ENCODE peak calls at places on chromosome 9, in ten cellular contexts. Y is kidney epithelial cell; F is uterus; W is CD4-positive, alpha-beta T cell; N is AG09319; M is Calu3; S is fibroblast of lung; U is WTC11; Z is cardiac fibroblast; H is retinal pigment epithelial cell. V is an unnamed sample.

GRCh38 chr9:35660966-35661413 is 2.9 kb downstream of the CCDC107 start:
- DNase-seq in Y (no peak), F (peak), W (no peak), N (no peak), M (no peak), S (peak), U (no peak), Z (peak), H (no peak), V (no peak)

GRCh38 chr9:90821697-90822096 is 20.1 kb downstream of the SYK start:
- DNase-seq in Y (peak), F (no peak), W (no peak), N (no peak), M (no peak), S (no peak), U (no peak), Z (no peak), H (no peak), V (no peak)

GRCh38 chr9:134922932-134923240 is 5.2 kb upstream of the FCN1 start:
- DNase-seq in Y (no peak), F (no peak), W (no peak), N (no peak), M (no peak), S (no peak), U (no peak), Z (no peak), H (no peak), V (no peak)

GRCh38 chr9:27726244-27727141 is 153.2 kb upstream of the C9orf72 start:
- DNase-seq in Y (peak), F (peak), W (no peak), N (peak), M (peak), S (peak), U (peak), Z (peak), H (no peak), V (peak)

GRCh38 chr9:125889122-125889523 is 141.9 kb downstream of the PBX3 start:
- DNase-seq in Y (no peak), F (no peak), W (no peak), N (no peak), M (no peak), S (peak), U (peak), Z (peak), H (no peak), V (no peak)

GRCh38 chr9:94065535-94065961 is 18.7 kb upstream of the PTPDC1 start:
- DNase-seq in Y (no peak), F (peak), W (peak), N (peak), M (peak), S (peak), U (peak), Z (peak), H (peak), V (peak)

GRCh38 chr9:38682713-38683112 is 37.2 kb downstream of the FAM240B start:
- DNase-seq in Y (peak), F (no peak), W (no peak), N (no peak), M (peak), S (peak), U (no peak), Z (peak), H (peak), V (no peak)

GRCh38 chr9:104854613-104855012 is 73.3 kb downstream of the ABCA1 start:
- DNase-seq in Y (no peak), F (no peak), W (no peak), N (no peak), M (no peak), S (no peak), U (no peak), Z (no peak), H (no peak), V (no peak)

GRCh38 chr9:28824410-28824963 is 1251.2 kb upstream of the C9orf72 start:
- DNase-seq in Y (no peak), F (no peak), W (no peak), N (no peak), M (no peak), S (no peak), U (no peak), Z (no peak), H (peak), V (no peak)

GRCh38 chr9:129026442-129027223 is 1.5 kb downstream of the SH3GLB2 start:
- DNase-seq in Y (no peak), F (peak), W (no peak), N (no peak), M (peak), S (peak), U (peak), Z (no peak), H (peak), V (peak)

GRCh38 chr9:6105738-6106137 is 90.3 kb upstream of the RANBP6 start:
- DNase-seq in Y (no peak), F (no peak), W (no peak), N (no peak), M (no peak), S (no peak), U (no peak), Z (no peak), H (no peak), V (no peak)

GRCh38 chr9:21852751-21853150 is 50.3 kb downstream of the MTAP start:
- DNase-seq in Y (no peak), F (no peak), W (no peak), N (no peak), M (no peak), S (no peak), U (no peak), Z (no peak), H (no peak), V (no peak)

GRCh38 chr9:98333703-98334582 is 78.5 kb upstream of the TBC1D2 start:
- DNase-seq in Y (no peak), F (no peak), W (no peak), N (peak), M (peak), S (peak), U (no peak), Z (peak), H (no peak), V (peak)

GRCh38 chr9:545480-545879 is 296.0 kb upstream of the DMRT1 start:
- DNase-seq in Y (no peak), F (peak), W (no peak), N (no peak), M (no peak), S (no peak), U (no peak), Z (peak), H (no peak), V (no peak)

GRCh38 chr9:31103836-31104235 is 1280.6 kb upstream of the ACO1 start:
- DNase-seq in Y (peak), F (no peak), W (no peak), N (no peak), M (peak), S (peak), U (no peak), Z (peak), H (no peak), V (no peak)

GRCh38 chr9:127224883-127225739 is 39.5 kb upstream of the GARNL3 start:
- DNase-seq in Y (no peak), F (peak), W (peak), N (peak), M (peak), S (peak), U (peak), Z (peak), H (peak), V (no peak)

GRCh38 chr9:15965246-15965745 is 412.5 kb downstream of the CCDC171 start:
- DNase-seq in Y (no peak), F (no peak), W (no peak), N (no peak), M (no peak), S (no peak), U (no peak), Z (no peak), H (no peak), V (no peak)

GRCh38 chr9:108412755-108413154 is 443.0 kb downstream of the ACTL7B start:
- DNase-seq in Y (no peak), F (no peak), W (no peak), N (no peak), M (peak), S (no peak), U (peak), Z (no peak), H (no peak), V (no peak)

GRCh38 chr9:98873535-98874432 is 66.3 kb downstream of the GALNT12 start:
- DNase-seq in Y (no peak), F (no peak), W (no peak), N (no peak), M (no peak), S (peak), U (no peak), Z (peak), H (peak), V (no peak)

GRCh38 chr9:118570076-118570475 is 799.2 kb downstream of the BRINP1 start:
- DNase-seq in Y (no peak), F (no peak), W (no peak), N (no peak), M (no peak), S (no peak), U (no peak), Z (peak), H (no peak), V (no peak)

GRCh38 chr9:20981486-20981885 is 50.0 kb downstream of the HACD4 start:
- DNase-seq in Y (peak), F (no peak), W (no peak), N (peak), M (no peak), S (peak), U (no peak), Z (peak), H (peak), V (no peak)

GRCh38 chr9:125516381-125516960 is 190.5 kb downstream of the MAPKAP1 start:
- DNase-seq in Y (no peak), F (no peak), W (no peak), N (no peak), M (no peak), S (no peak), U (no peak), Z (no peak), H (no peak), V (no peak)

GRCh38 chr9:34862043-34862442 is 96.0 kb upstream of the PHF24 start:
- DNase-seq in Y (no peak), F (no peak), W (no peak), N (no peak), M (no peak), S (no peak), U (no peak), Z (no peak), H (no peak), V (no peak)

GRCh38 chr9:70954126-70954525 is 167.3 kb downstream of the TRPM3 start:
- DNase-seq in Y (peak), F (no peak), W (no peak), N (peak), M (peak), S (peak), U (no peak), Z (peak), H (peak), V (no peak)

GRCh38 chr9:87629094-87629493 is 96.8 kb upstream of the CTSL start:
- DNase-seq in Y (no peak), F (no peak), W (no peak), N (no peak), M (no peak), S (no peak), U (no peak), Z (no peak), H (no peak), V (no peak)

GRCh38 chr9:136336156-136336860 is 9.0 kb downstream of the GPSM1 start:
- DNase-seq in Y (no peak), F (no peak), W (no peak), N (no peak), M (no peak), S (peak), U (no peak), Z (peak), H (no peak), V (no peak)

GRCh38 chr9:74497750-74498615 is 848 bp downstream of the RORB start:
- DNase-seq in Y (no peak), F (no peak), W (no peak), N (no peak), M (peak), S (peak), U (peak), Z (peak), H (no peak), V (no peak)

GRCh38 chr9:81789751-81790150 is 100.4 kb upstream of the TLE1 start:
- DNase-seq in Y (no peak), F (no peak), W (no peak), N (no peak), M (no peak), S (no peak), U (no peak), Z (peak), H (no peak), V (no peak)

GRCh38 chr9:93675336-93676150 is 99.2 kb downstream of the PHF2 start:
- DNase-seq in Y (no peak), F (peak), W (no peak), N (no peak), M (no peak), S (no peak), U (peak), Z (no peak), H (no peak), V (no peak)

GRCh38 chr9:121300283-121301119 is 32.5 kb downstream of the GSN start:
- DNase-seq in Y (no peak), F (no peak), W (no peak), N (no peak), M (no peak), S (no peak), U (no peak), Z (no peak), H (no peak), V (no peak)

GRCh38 chr9:110008663-110009062 is 199.3 kb downstream of the C9orf152 start:
- DNase-seq in Y (no peak), F (no peak), W (no peak), N (no peak), M (no peak), S (no peak), U (no peak), Z (no peak), H (no peak), V (no peak)

GRCh38 chr9:110007477-110008270 is 200.3 kb downstream of the C9orf152 start:
- DNase-seq in Y (no peak), F (no peak), W (no peak), N (no peak), M (no peak), S (no peak), U (no peak), Z (no peak), H (no peak), V (no peak)

GRCh38 chr9:110006657-110007056 is 201.3 kb downstream of the C9orf152 start:
- DNase-seq in Y (no peak), F (no peak), W (no peak), N (no peak), M (no peak), S (no peak), U (no peak), Z (no peak), H (no peak), V (no peak)
- TF ChIP-seq CTCF in Y (no peak), F (no peak), W (no peak), N (no peak), M (no peak), S (no peak), U (no peak), Z (no peak), H (no peak), V (no peak)

GRCh38 chr9:132147331-132147730 is 14.5 kb upstream of the NTNG2 start:
- DNase-seq in Y (no peak), F (no peak), W (no peak), N (no peak), M (no peak), S (no peak), U (no peak), Z (no peak), H (no peak), V (no peak)
- TF ChIP-seq CTCF in Y (no peak), F (no peak), W (no peak), N (no peak), M (no peak), S (no peak), U (no peak), Z (no peak), H (no peak), V (no peak)

GRCh38 chr9:76298497-76299144 is 95.6 kb downstream of the RFK start:
- DNase-seq in Y (no peak), F (no peak), W (no peak), N (no peak), M (no peak), S (no peak), U (no peak), Z (no peak), H (no peak), V (no peak)
- TF ChIP-seq CTCF in Y (no peak), F (no peak), W (no peak), N (no peak), M (no peak), S (no peak), U (no peak), Z (no peak), H (no peak), V (peak)

DNA sequence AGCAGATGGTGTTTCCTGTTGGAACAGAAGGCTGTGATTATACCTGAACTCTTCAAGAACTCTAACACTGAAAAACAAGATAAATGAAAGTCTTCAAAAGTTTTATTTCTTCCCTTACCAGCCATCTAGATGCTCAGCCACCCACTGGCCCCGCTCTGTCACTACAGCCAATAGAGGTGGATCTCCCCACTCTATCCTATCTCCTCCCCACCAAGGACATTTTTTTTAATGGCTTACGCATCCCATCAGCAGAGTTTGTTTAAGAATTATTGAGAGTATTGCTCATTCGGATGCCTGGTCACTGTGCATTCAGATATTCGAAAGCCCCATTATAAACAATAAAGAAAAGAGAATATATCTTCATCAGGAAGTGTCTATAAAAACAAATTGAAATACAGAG is 159.4 kb downstream of the RASEF start:
- DNase-seq in Y (no peak), F (no peak), W (no peak), N (no peak), M (no peak), S (no peak), U (no peak), Z (no peak), H (no peak), V (no peak)
- TF ChIP-seq CTCF in Y (peak), F (no peak), W (no peak), N (no peak), M (no peak), S (no peak), U (no peak), Z (no peak), H (peak), V (no peak)

GRCh38 chr9:131181091-131181681 is 55.8 kb downstream of the NUP214 start:
- DNase-seq in Y (no peak), F (no peak), W (no peak), N (no peak), M (no peak), S (no peak), U (no peak), Z (no peak), H (no peak), V (no peak)
- TF ChIP-seq CTCF in Y (no peak), F (no peak), W (no peak), N (no peak), M (no peak), S (no peak), U (peak), Z (no peak), H (peak), V (no peak)

DNA sequence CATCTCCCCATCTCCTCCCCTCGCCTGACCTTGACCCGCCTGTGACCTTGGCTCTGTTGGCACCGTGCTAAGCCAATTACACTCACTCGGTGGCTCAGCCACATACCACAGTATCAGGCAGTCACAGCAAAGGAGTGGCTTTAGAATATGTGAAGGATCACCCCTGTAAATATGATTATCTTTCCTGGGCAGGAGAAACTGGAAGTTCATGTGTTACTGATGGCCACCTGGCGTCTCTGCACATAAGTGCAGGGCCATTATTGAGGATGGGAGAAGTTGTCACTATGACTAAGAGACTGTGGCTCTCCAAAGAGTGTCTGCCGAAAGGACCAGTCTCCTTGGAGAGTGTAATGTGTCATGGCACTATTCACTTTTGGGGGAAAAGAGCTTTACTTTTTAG is 116.9 kb upstream of the S1PR3 start:
- DNase-seq in Y (no peak), F (no peak), W (no peak), N (no peak), M (no peak), S (no peak), U (no peak), Z (no peak), H (no peak), V (no peak)
- TF ChIP-seq CTCF in Y (no peak), F (no peak), W (no peak), N (no peak), M (no peak), S (no peak), U (no peak), Z (no peak), H (peak), V (no peak)

DNA sequence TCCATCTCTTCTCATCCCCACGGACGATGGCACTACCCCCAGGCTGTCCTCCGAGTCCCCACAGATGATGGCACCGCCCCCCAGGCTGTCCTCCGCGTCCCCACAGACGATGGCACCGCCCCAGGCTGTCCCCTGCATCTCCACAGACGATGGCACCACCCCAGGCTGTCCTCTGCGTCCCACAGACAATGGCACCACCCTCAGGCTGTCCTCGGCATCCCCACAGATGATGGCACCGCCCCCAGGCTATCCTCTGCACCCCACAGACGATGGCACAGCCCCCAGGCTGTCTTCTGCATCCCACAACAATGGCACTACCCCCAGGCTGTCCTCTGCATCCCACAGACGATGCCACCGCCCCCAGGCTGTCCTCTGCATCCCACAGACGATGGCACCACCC is 57.4 kb upstream of the PTCH1 start:
- DNase-seq in Y (no peak), F (no peak), W (no peak), N (no peak), M (no peak), S (no peak), U (no peak), Z (no peak), H (no peak), V (no peak)
- TF ChIP-seq CTCF in Y (no peak), F (no peak), W (no peak), N (no peak), M (no peak), S (no peak), U (no peak), Z (no peak), H (no peak), V (peak)

GRCh38 chr9:25948182-25948581 is 269.9 kb upstream of the TUSC1 start:
- DNase-seq in Y (no peak), F (no peak), W (no peak), N (no peak), M (no peak), S (no peak), U (no peak), Z (no peak), H (no peak), V (no peak)
- TF ChIP-seq CTCF in Y (no peak), F (no peak), W (no peak), N (no peak), M (no peak), S (no peak), U (no peak), Z (no peak), H (no peak), V (no peak)

V was measured in LNCaP clone FGC.